ENCODE peak calls at places on chromosomes 13 and 19, in four cellular contexts. R is SK-N-SH, P is GM12878, K is HepG2. Q is an unnamed sample.
A peak's percentile ranks its signal among the peaks of the same experiment; 100 is the strongest.

GRCh38 chr13:50512602-50513527 is 330.6 kb downstream of the DLEU7 start:
- DNase-seq in R (no peak), P (no peak), K (peak; percentile 47), Q (no peak)

GRCh38 chr13:113922412-113923118 is 51.3 kb downstream of the C13orf46 start:
- DNase-seq in R (no peak), P (no peak), K (no peak), Q (no peak)

GRCh38 chr13:102132896-102133295 is 269.0 kb downstream of the FGF14 start:
- DNase-seq in R (no peak), P (no peak), K (no peak), Q (no peak)

GRCh38 chr13:37510441-37510840 is 88.1 kb downstream of the POSTN start:
- DNase-seq in R (no peak), P (no peak), K (no peak), Q (no peak)

GRCh38 chr13:44149821-44150220 is 223.8 kb upstream of the SERP2 start:
- DNase-seq in R (peak; percentile 11), P (no peak), K (no peak), Q (no peak)

GRCh38 chr13:65339236-65339635 is 1890.9 kb downstream of the PCDH9 start:
- DNase-seq in R (no peak), P (no peak), K (no peak), Q (no peak)

GRCh38 chr13:27022571-27023311 is 148.9 kb downstream of the USP12 start:
- DNase-seq in R (no peak), P (no peak), K (peak; percentile 90), Q (peak; percentile 52)

GRCh38 chr13:113934576-113934975 is 39.3 kb downstream of the C13orf46 start:
- DNase-seq in R (peak; percentile 19), P (no peak), K (no peak), Q (no peak)

GRCh38 chr13:31067416-31068118 is 94.1 kb downstream of the HSPH1 start:
- DNase-seq in R (no peak), P (no peak), K (no peak), Q (no peak)

GRCh38 chr19:21566073-21566472 is 60.7 kb downstream of the ZNF429 start:
- DNase-seq in R (no peak), P (no peak), K (no peak), Q (no peak)

GRCh38 chr19:46186101-46186716 is 38.2 kb downstream of the IGFL2 start:
- DNase-seq in R (peak; percentile 66), P (no peak), K (no peak), Q (no peak)

GRCh38 chr13:19156013-19156825 is 25.4 kb downstream of the TUBA3C start:
- DNase-seq in R (no peak), P (no peak), K (no peak), Q (no peak)

GRCh38 chr13:99590519-99591011 is 89.3 kb downstream of the TM9SF2 start:
- DNase-seq in R (no peak), P (no peak), K (no peak), Q (no peak)

GRCh38 chr13:80814541-80814940 is 473.6 kb upstream of the SPRY2 start:
- DNase-seq in R (no peak), P (no peak), K (no peak), Q (no peak)

GRCh38 chr13:94058821-94059360 is 420.6 kb downstream of the DCT start:
- DNase-seq in R (no peak), P (no peak), K (no peak), Q (no peak)

GRCh38 chr19:28577199-28577598 is 635.8 kb downstream of the UQCRFS1 start:
- DNase-seq in R (no peak), P (no peak), K (no peak), Q (no peak)

GRCh38 chr13:85631801-85632200 is 167.4 kb downstream of the SLITRK6 start:
- DNase-seq in R (no peak), P (no peak), K (no peak), Q (no peak)

GRCh38 chr19:38726761-38727301 is 17.4 kb downstream of the CAPN12 start:
- DNase-seq in R (no peak), P (no peak), K (no peak), Q (no peak)

GRCh38 chr13:20969182-20969581 is 66.6 kb upstream of the XPO4 start:
- DNase-seq in R (no peak), P (peak; percentile 15), K (no peak), Q (no peak)

GRCh38 chr13:80825276-80825675 is 484.4 kb upstream of the SPRY2 start:
- DNase-seq in R (no peak), P (no peak), K (no peak), Q (no peak)

GRCh38 chr13:113888701-113889330 is 24.9 kb upstream of the GAS6 start:
- DNase-seq in R (no peak), P (no peak), K (no peak), Q (no peak)

GRCh38 chr13:110444226-110444653 is 117.3 kb downstream of the RAB20 start:
- DNase-seq in R (no peak), P (no peak), K (no peak), Q (peak; percentile 15)

GRCh38 chr19:39411006-39411831 is 1.2 kb upstream of the PLEKHG2 start:
- DNase-seq in R (no peak), P (no peak), K (peak; percentile 88), Q (no peak)

GRCh38 chr19:38255759-38256052 is 468 bp downstream of the PPP1R14A start:
- DNase-seq in R (peak; percentile 50), P (no peak), K (no peak), Q (no peak)

GRCh38 chr19:19081642-19082151 is 17.9 kb downstream of the SLC25A42 start:
- DNase-seq in R (no peak), P (no peak), K (no peak), Q (no peak)

GRCh38 chr19:32971012-32971595 is 654 bp downstream of the CEP89 start:
- DNase-seq in R (peak; percentile 24), P (no peak), K (no peak), Q (no peak)

GRCh38 chr13:57632276-57633140 is 964 bp downstream of the PCDH17 start:
- DNase-seq in R (peak; percentile 54), P (no peak), K (no peak), Q (no peak)

GRCh38 chr19:35056513-35057063 is 15.1 kb downstream of the HPN start:
- DNase-seq in R (no peak), P (no peak), K (no peak), Q (no peak)

GRCh38 chr13:40986328-40986856 is 32.7 kb downstream of the ELF1 start:
- DNase-seq in R (no peak), P (no peak), K (peak; percentile 73), Q (no peak)

GRCh38 chr13:41075034-41075433 is 13.7 kb downstream of the WBP4 start:
- DNase-seq in R (peak; percentile 66), P (no peak), K (no peak), Q (peak; percentile 21)

GRCh38 chr13:33323766-33324525 is 38.4 kb upstream of the STARD13 start:
- DNase-seq in R (no peak), P (no peak), K (no peak), Q (no peak)

GRCh38 chr19:45152504-45153338 is 8.1 kb downstream of the NKPD1 start:
- DNase-seq in R (peak; percentile 80), P (no peak), K (no peak), Q (no peak)

GRCh38 chr19:7883796-7884570 is 4.3 kb upstream of the LRRC8E start:
- DNase-seq in R (no peak), P (no peak), K (no peak), Q (no peak)

GRCh38 chr19:32637480-32637879 is 37.5 kb downstream of the ANKRD27 start:
- DNase-seq in R (no peak), P (no peak), K (no peak), Q (no peak)

DNA sequence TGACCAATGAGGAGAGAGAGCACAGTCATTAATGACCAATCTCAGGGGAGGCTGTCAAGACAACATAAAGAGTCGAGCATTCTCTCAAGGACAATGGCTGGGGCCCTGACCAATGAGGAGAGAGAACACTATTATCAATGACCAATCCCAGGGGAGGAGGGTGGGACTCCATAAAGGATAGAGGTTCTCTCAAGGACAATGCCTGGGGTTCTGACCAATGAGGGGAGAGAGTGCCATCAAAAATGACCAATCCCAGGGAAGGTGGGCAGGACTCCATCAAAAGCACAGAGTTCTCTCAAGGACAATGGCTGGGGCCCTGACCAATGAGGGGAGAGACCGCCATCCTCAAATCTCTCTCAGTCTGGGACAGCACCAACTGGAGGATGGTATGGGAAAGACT is 3.3 kb upstream of the KLK11 start:
- DNase-seq in R (peak; percentile 39), P (no peak), K (no peak), Q (peak; percentile 18)
- TF ChIP-seq NFIC in R (no peak), P (no peak), K (no peak), Q (no peak)

DNA sequence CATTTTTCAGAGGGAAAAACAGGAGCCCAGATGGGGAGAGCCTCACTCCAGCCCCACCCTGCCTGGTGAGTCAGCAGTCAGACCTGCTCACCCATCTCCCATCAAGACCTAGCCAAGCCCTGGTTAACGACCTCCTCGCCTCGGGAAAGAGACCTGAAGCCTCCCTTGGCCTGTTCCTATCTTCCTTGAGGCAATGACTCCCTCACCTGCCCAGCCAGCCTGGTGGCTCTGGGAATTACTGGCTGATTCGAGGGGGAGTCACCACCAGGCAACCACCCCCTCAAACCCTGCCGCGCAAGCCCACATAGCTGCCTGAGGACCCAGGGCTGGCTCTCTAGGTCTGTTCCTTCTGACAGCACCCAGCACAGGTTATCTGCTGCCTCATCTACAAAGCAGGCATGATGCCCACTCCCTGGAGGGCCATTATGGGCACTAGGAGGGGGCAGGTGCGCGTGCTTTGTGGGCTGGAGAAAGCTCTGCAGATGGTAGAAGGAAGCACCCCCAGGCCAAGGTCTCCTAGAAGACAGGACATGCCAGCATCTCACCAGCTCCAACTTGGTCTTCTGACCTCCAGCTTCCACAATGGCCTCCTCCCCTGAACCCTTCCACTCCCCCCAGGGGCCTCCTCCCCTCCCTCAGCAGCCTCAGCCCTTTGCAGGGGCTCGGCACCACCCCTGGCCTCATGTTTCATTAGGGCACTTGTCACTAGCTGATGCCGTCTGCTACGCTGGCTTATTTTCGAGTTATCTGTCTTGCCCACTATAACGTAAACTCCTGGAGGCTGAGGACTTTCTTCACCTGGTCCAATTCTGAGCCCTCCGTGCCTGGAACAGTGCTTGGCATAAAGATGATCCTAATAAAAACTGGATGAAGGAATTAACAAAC is 10.4 kb downstream of the DEDD2 start:
- DNase-seq in R (no peak), P (no peak), K (no peak), Q (peak; percentile 49)
- TF ChIP-seq NFIC in R (no peak), P (no peak), K (no peak), Q (no peak)

GRCh38 chr19:342801-343421 is 1.7 kb downstream of the MIER2 start:
- DNase-seq in R (no peak), P (peak; percentile 15), K (no peak), Q (peak; percentile 69)
- TF ChIP-seq NFIC in R (peak; percentile 49), P (no peak), K (no peak), Q (peak; percentile 77)

DNA sequence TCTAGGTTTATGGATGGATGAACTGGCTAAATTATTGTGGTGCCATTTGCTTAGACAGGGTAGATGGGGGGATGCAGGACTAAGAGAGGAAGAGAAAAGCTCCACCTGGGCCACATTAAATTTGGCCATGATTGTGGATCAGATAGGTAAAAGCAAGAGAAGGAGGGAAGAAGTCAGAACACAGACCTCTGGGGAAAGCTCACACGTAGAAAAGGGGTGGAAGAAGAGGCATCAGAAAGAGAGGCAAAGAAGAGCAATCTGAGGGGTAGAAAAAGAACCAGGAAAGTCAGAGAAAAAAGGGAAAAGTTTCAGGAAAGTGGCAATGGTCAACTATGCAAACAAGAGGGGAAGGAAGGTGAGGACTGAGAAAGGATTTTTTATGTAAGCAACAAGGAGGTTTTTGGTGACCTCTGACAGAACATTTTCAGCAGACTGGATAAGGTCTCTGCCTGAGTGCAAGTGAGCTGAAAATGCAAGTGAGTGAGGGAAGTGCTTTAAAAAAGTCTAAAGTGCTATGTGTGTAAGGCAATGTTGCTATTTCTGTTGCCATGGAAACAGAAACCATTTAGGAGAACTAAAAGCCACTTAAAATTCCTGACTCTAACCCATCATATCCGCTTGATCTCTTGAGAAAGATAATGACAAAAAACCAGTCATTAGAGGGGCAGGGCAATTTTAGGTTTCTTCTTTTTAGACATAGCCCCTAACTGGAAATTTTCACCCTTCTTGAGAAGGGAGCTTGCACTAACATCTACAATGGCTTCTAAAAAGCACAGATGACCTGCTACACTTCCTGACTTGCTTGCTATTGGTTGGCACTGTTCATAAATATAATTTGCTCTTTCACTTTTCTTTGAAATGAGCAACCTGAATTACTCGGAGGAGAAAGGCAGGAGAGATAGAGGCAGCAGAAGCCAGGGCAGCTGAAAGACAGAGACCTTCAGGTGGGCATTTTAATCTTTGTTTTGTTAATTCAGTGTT is at the start of gene CYSLTR2:
- DNase-seq in R (peak; percentile 32), P (peak; percentile 35), K (no peak), Q (no peak)
- TF ChIP-seq NFIC in R (no peak), P (no peak), K (no peak), Q (no peak)

Q was measured in K562.